ENCODE peak calls at places on chromosomes 6 and 20, in five cellular contexts. E is stimulated activated CD4-positive, alpha-beta T cell treated with anti-CD3 and anti-CD28 coated beads, Interleukin-4, amount 100 ng/mL, for 24 hours; W is fibroblast of lung; X is effector memory CD4-positive, alpha-beta T cell; A is amniotic stem cell. D is an unnamed sample.

GRCh38 chr6:168092541-168092940 is 13.5 kb upstream of the FRMD1 start:
- DNase-seq in E (no peak), W (no peak), X (no peak), A (no peak), D (no peak)

GRCh38 chr20:57475388-57476072 is 49.4 kb downstream of the CTCFL start:
- DNase-seq in W (no peak), E (no peak), X (no peak), A (no peak), D (no peak)

GRCh38 chr6:107786709-107787588 is 37.2 kb downstream of the SCML4 start:
- DNase-seq in A (no peak), E (peak), W (no peak), X (peak), D (no peak)

GRCh38 chr20:4060054-4060795 is 44.9 kb upstream of the RNF24 start:
- DNase-seq in X (no peak), A (no peak), E (no peak), W (no peak), D (no peak)

GRCh38 chr6:1280666-1281300 is 31.1 kb upstream of the FOXQ1 start:
- DNase-seq in E (no peak), W (no peak), A (no peak), X (no peak), D (no peak)

GRCh38 chr6:53411451-53411850 is 62.7 kb upstream of the ELOVL5 start:
- DNase-seq in A (no peak), W (no peak), X (no peak), E (no peak), D (no peak)

GRCh38 chr20:56418385-56418861 is 6.4 kb downstream of the CASS4 start:
- DNase-seq in W (no peak), X (no peak), A (no peak), E (no peak), D (no peak)

GRCh38 chr20:40651121-40651520 is 37.9 kb downstream of the MAFB start:
- DNase-seq in W (peak), X (no peak), E (no peak), A (no peak), D (no peak)

GRCh38 chr20:7490288-7490687 is 450.0 kb downstream of the HAO1 start:
- DNase-seq in E (no peak), X (no peak), A (no peak), W (no peak), D (no peak)

GRCh38 chr6:119234457-119234856 is 115.1 kb downstream of the MAN1A1 start:
- DNase-seq in A (no peak), E (no peak), W (no peak), X (no peak), D (no peak)

GRCh38 chr6:144334150-144334708 is 49.1 kb downstream of the UTRN start:
- DNase-seq in A (no peak), E (peak), X (peak), W (no peak), D (no peak)

GRCh38 chr20:62400541-62400940 is 6.5 kb downstream of the CABLES2 start:
- DNase-seq in E (no peak), A (no peak), W (no peak), X (no peak), D (no peak)

GRCh38 chr20:57613481-57613921 is 6.7 kb downstream of the ZBP1 start:
- DNase-seq in X (no peak), E (no peak), W (no peak), A (no peak), D (no peak)

GRCh38 chr20:8232332-8232731 is 100.3 kb downstream of the PLCB1 start:
- DNase-seq in X (no peak), A (no peak), W (no peak), E (no peak), D (no peak)

GRCh38 chr20:23082846-23083552 is 3.1 kb downstream of the CD93 start:
- DNase-seq in E (no peak), A (no peak), X (no peak), W (no peak), D (no peak)

GRCh38 chr6:36893976-36894932 is 8.5 kb downstream of the C6orf89 start:
- DNase-seq in E (no peak), A (no peak), X (no peak), W (no peak), D (no peak)

GRCh38 chr6:13538084-13538483 is 36.3 kb upstream of the SIRT5 start:
- DNase-seq in W (peak), X (no peak), E (no peak), A (peak), D (peak)

GRCh38 chr6:104771258-104771832 is 88.4 kb downstream of the HACE1 start:
- DNase-seq in W (peak), A (no peak), E (no peak), X (no peak), D (no peak)

GRCh38 chr6:13427838-13428527 is 59.4 kb downstream of the GFOD1 start:
- DNase-seq in A (no peak), E (peak), W (no peak), X (peak), D (no peak)

GRCh38 chr20:23367770-23368169 is 5.8 kb downstream of the GZF1 start:
- DNase-seq in A (no peak), W (no peak), X (no peak), E (no peak), D (no peak)

GRCh38 chr6:111944541-111944940 is 71.3 kb upstream of the FYN start:
- DNase-seq in E (no peak), A (no peak), X (no peak), W (peak), D (no peak)

GRCh38 chr6:112149719-112150263 is 62.4 kb downstream of the FAM229B start:
- DNase-seq in X (no peak), E (no peak), W (peak), A (peak), D (no peak)

GRCh38 chr6:163201855-163202254 is 212.7 kb upstream of the QKI start:
- DNase-seq in W (no peak), X (no peak), A (no peak), E (no peak), D (no peak)

D was measured in ecto neural progenitor cell.